ENCODE peak calls at places on chromosome 12, in seven cellular contexts. P is stomach, S is HepG2, H is transverse colon, T is esophagus muscularis mucosa, U is upper lobe of left lung, O is SK-N-SH. B is an unnamed sample.

GRCh38 chr12:126338031-126338441 is 1272.8 kb downstream of the AACS start:
- DNase-seq in U (no peak), S (no peak), H (no peak), T (no peak), P (no peak), O (no peak), B (no peak)

GRCh38 chr12:66514581-66514980 is 164.3 kb downstream of the GRIP1 start:
- DNase-seq in S (no peak), O (no peak), H (no peak), U (no peak), T (no peak), P (no peak), B (no peak)

GRCh38 chr12:52634266-52635056 is 16.1 kb upstream of the KRT73 start:
- DNase-seq in P (peak; percentile 73), T (no peak), H (no peak), U (no peak), O (no peak), S (no peak), B (no peak)

GRCh38 chr12:23895792-23896218 is 53.7 kb downstream of the SOX5 start:
- DNase-seq in H (no peak), U (no peak), O (no peak), S (no peak), P (no peak), T (no peak), B (no peak)

GRCh38 chr12:67449591-67450052 is 180.5 kb downstream of the CAND1 start:
- DNase-seq in U (no peak), S (no peak), H (no peak), P (no peak), T (no peak), O (no peak), B (no peak)

GRCh38 chr12:27756670-27757069 is 23.4 kb upstream of the KLHL42 start:
- DNase-seq in H (no peak), S (peak; percentile 20), P (no peak), O (no peak), U (no peak), T (no peak), B (no peak)

GRCh38 chr12:1809606-1810140 is 10.7 kb upstream of the LRTM2 start:
- DNase-seq in U (no peak), O (no peak), P (no peak), S (no peak), T (no peak), H (no peak), B (no peak)

GRCh38 chr12:52727037-52727436 is 23.7 kb upstream of the KRT77 start:
- DNase-seq in S (no peak), U (no peak), O (no peak), T (no peak), H (no peak), P (no peak), B (no peak)

GRCh38 chr12:105334568-105334967 is 4.1 kb downstream of the C12orf75 start:
- DNase-seq in S (no peak), T (peak; percentile 45), H (no peak), U (no peak), P (no peak), O (no peak), B (no peak)

GRCh38 chr12:26566670-26567069 is 266.3 kb downstream of the ITPR2 start:
- DNase-seq in U (no peak), P (no peak), S (no peak), O (no peak), H (no peak), T (no peak), B (no peak)

GRCh38 chr12:77433799-77434198 is 368.4 kb upstream of the E2F7 start:
- DNase-seq in S (no peak), H (no peak), T (no peak), O (no peak), U (no peak), P (no peak), B (no peak)

GRCh38 chr12:79841248-79841877 is 93.5 kb downstream of the PPP1R12A start:
- DNase-seq in H (no peak), P (no peak), S (no peak), O (no peak), T (no peak), U (no peak), B (no peak)

GRCh38 chr12:93127582-93128331 is 198.7 kb upstream of the EEA1 start:
- DNase-seq in S (peak; percentile 98), O (no peak), P (peak; percentile 32), T (peak; percentile 94), H (peak; percentile 49), U (no peak), B (no peak)

GRCh38 chr12:6165418-6165817 is 34.8 kb upstream of the CD9 start:
- DNase-seq in P (no peak), T (no peak), H (no peak), U (no peak), S (no peak), O (no peak), B (no peak)

GRCh38 chr12:66662179-66662578 is 16.7 kb downstream of the GRIP1 start:
- DNase-seq in U (no peak), O (no peak), H (no peak), P (no peak), T (no peak), S (no peak), B (no peak)

GRCh38 chr12:109719123-109720022 is 5.7 kb downstream of the FAM222A start:
- DNase-seq in S (peak; percentile 66), O (peak; percentile 72), H (no peak), U (no peak), T (no peak), P (no peak), B (no peak)

GRCh38 chr12:78392918-78393317 is 471.7 kb upstream of the SYT1 start:
- DNase-seq in U (no peak), P (no peak), T (no peak), S (no peak), H (no peak), O (peak; percentile 5), B (no peak)

GRCh38 chr12:48968004-48968403 is 3.5 kb downstream of the WNT10B start:
- DNase-seq in P (no peak), S (no peak), H (no peak), O (no peak), U (peak; percentile 59), T (no peak), B (no peak)

GRCh38 chr12:3311027-3311402 is 180.0 kb upstream of the PRMT8 start:
- DNase-seq in P (peak; percentile 84), H (peak; percentile 46), U (no peak), S (no peak), O (no peak), T (no peak), B (no peak)

GRCh38 chr12:71636704-71637115 is 26.9 kb downstream of the ZFC3H1 start:
- DNase-seq in S (peak; percentile 70), U (no peak), O (peak; percentile 53), H (no peak), P (no peak), T (no peak), B (no peak)

GRCh38 chr12:1216560-1216959 is 225.5 kb downstream of the ERC1 start:
- DNase-seq in T (no peak), P (no peak), O (no peak), H (no peak), S (no peak), U (no peak), B (no peak)

GRCh38 chr12:38502420-38502819 is 185.8 kb downstream of the ALG10B start:
- DNase-seq in P (no peak), T (no peak), H (no peak), O (peak; percentile 1), U (no peak), S (no peak), B (no peak)

GRCh38 chr12:44750468-44750867 is 125.6 kb downstream of the NELL2 start:
- DNase-seq in U (no peak), P (no peak), S (no peak), T (no peak), H (no peak), O (no peak), B (no peak)

GRCh38 chr12:49346659-49347306 is at the start of gene DNAJC22:
- DNase-seq in O (no peak), U (peak; percentile 87), S (no peak), H (peak; percentile 38), P (peak; percentile 33), T (no peak), B (no peak)

GRCh38 chr12:104049278-104050257 is at the start of gene GLT8D2:
- DNase-seq in T (no peak), H (peak; percentile 25), P (peak; percentile 40), U (peak; percentile 77), O (peak; percentile 70), S (no peak), B (peak; percentile 82)

GRCh38 chr12:13144266-13144828 is 40.9 kb upstream of the GSG1 start:
- DNase-seq in O (no peak), S (no peak), U (no peak), T (no peak), H (no peak), P (no peak), B (no peak)

GRCh38 chr12:13142747-13143146 is 39.3 kb upstream of the GSG1 start:
- DNase-seq in P (no peak), H (no peak), S (no peak), T (peak; percentile 72), O (no peak), U (no peak), B (no peak)

GRCh38 chr12:13147688-13148531 is 44.4 kb upstream of the GSG1 start:
- DNase-seq in O (no peak), T (no peak), S (no peak), U (no peak), P (no peak), H (no peak), B (no peak)

GRCh38 chr12:13148532-13148847 is 45.0 kb upstream of the GSG1 start:
- DNase-seq in P (no peak), O (no peak), S (no peak), U (no peak), T (no peak), H (no peak), B (no peak)

GRCh38 chr12:13146539-13146938 is 43.1 kb upstream of the GSG1 start:
- DNase-seq in P (no peak), U (no peak), S (no peak), H (no peak), T (no peak), O (no peak), B (no peak)
- TF ChIP-seq POLR2AphosphoS5 in P (peak; percentile 49), U (peak; percentile 77), S (no peak), H (no peak), T (peak; percentile 69), O (no peak), B (no peak)

GRCh38 chr12:70366581-70367267 is 634 bp downstream of the KCNMB4 start:
- DNase-seq in H (peak; percentile 41), P (peak; percentile 40), S (peak; percentile 13), T (no peak), U (peak; percentile 86), O (peak; percentile 60), B (peak; percentile 61)
- TF ChIP-seq EP300 in H (no peak), P (no peak), S (no peak), T (no peak), U (no peak), O (no peak), B (no peak)

DNA sequence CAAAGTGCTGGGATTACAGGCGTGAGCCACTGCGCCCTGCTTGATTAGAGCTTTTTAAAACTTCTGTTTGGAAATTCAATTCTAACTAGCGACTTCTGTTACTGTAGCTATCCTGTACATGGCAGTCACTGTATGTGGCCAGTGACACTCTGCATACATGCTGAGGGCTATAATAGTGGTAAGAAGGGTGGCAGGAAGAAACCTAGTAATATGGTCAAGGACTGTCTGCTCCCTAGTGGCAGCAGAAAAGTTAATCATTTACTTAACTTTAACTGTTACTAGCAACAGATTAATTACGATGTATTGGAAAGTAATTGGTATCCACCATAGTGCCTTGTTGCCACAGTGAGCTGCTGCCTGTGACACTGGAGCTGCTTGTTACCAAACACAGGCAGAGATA is 149.0 kb downstream of the KITLG start:
- DNase-seq in H (no peak), T (no peak), U (no peak), P (no peak), S (no peak), O (no peak), B (no peak)
- H3K27me3 ChIP-seq in H (no peaks in the 10 kb centered on the region), T (no peaks in the 10 kb centered on the region), U (no peaks in the 10 kb centered on the region), P (no peaks in the 10 kb centered on the region), S (no peaks in the 10 kb centered on the region), O (no peaks in the 10 kb centered on the region), B (no peaks in the 10 kb centered on the region)

GRCh38 chr12:118773956-118774723 is 207.2 kb upstream of the SRRM4 start:
- DNase-seq in U (peak; percentile 56), T (no peak), S (no peak), P (no peak), H (no peak), O (peak; percentile 81), B (no peak)
- TF ChIP-seq POLR2AphosphoS5 in U (no peak), T (no peak), S (no peak), P (no peak), H (no peak), O (no peak), B (no peak)